ENCODE peak calls at places on chromosomes 5 and 9, in five cellular contexts. C is central memory CD4-positive, alpha-beta T cell; G is left colon; Q is NCI-H2081; F is activated CD8-positive, alpha-beta T cell treated with anti-CD3 and anti-CD28 coated beads for 36 hours. M is an unnamed sample.

GRCh38 chr5:45796959-45797553 is 100.9 kb upstream of the HCN1 start:
- DNase-seq in C (no peak), G (no peak), Q (peak), F (no peak), M (peak)

GRCh38 chr5:98109561-98110006 is 663.9 kb upstream of the RGMB start:
- DNase-seq in C (no peak), G (no peak), Q (no peak), F (no peak), M (no peak)

GRCh38 chr5:139147743-139148079 is 50.5 kb downstream of the SIL1 start:
- DNase-seq in C (no peak), G (peak), Q (no peak), F (no peak), M (no peak)

GRCh38 chr5:126965061-126965475 is 65.3 kb downstream of the MARCHF3 start:
- DNase-seq in C (no peak), G (no peak), Q (no peak), F (no peak), M (no peak)

GRCh38 chr9:70601000-70601929 is 186.8 kb upstream of the KLF9 start:
- DNase-seq in C (no peak), G (peak), Q (peak), F (no peak), M (no peak)

GRCh38 chr5:66669862-66670195 is 73.6 kb downstream of the MAST4 start:
- DNase-seq in C (no peak), G (no peak), Q (peak), F (no peak), M (no peak)

GRCh38 chr5:36877667-36878420 is 1.3 kb downstream of the NIPBL start:
- DNase-seq in C (peak), G (no peak), Q (peak), F (peak), M (peak)

GRCh38 chr9:87199819-87200218 is 252.5 kb upstream of the GAS1 start:
- DNase-seq in C (no peak), G (no peak), Q (no peak), F (no peak), M (no peak)

GRCh38 chr9:68488126-68488525 is 52.6 kb downstream of the TMEM252 start:
- DNase-seq in C (no peak), G (no peak), Q (no peak), F (no peak), M (no peak)

GRCh38 chr5:151158287-151158661 is 695 bp upstream of the ANXA6 start:
- DNase-seq in C (no peak), G (no peak), Q (no peak), F (peak), M (peak)

GRCh38 chr9:68708513-68708912 is 3.5 kb downstream of the PIP5K1B start:
- DNase-seq in C (no peak), G (no peak), Q (no peak), F (no peak), M (no peak)

GRCh38 chr5:90135979-90136378 is 273.6 kb downstream of the CETN3 start:
- DNase-seq in C (no peak), G (no peak), Q (peak), F (peak), M (peak)

GRCh38 chr5:138574744-138575193 is 432 bp downstream of the HSPA9 start:
- DNase-seq in C (no peak), G (no peak), Q (no peak), F (no peak), M (no peak)

GRCh38 chr5:151745071-151745705 is 13.2 kb downstream of the ATOX1 start:
- DNase-seq in C (peak), G (peak), Q (no peak), F (peak), M (no peak)

GRCh38 chr5:150540042-150540441 is 32.1 kb downstream of the NDST1 start:
- DNase-seq in C (no peak), G (no peak), Q (no peak), F (no peak), M (no peak)

GRCh38 chr5:93189707-93190120 is 391.3 kb downstream of the NR2F1-AS1 start:
- DNase-seq in C (no peak), G (no peak), Q (no peak), F (no peak), M (no peak)

GRCh38 chr5:167908596-167908995 is 382.8 kb upstream of the WWC1 start:
- DNase-seq in C (no peak), G (no peak), Q (no peak), F (no peak), M (no peak)

GRCh38 chr9:88889386-88889785 is 101.9 kb upstream of the S1PR3 start:
- DNase-seq in C (no peak), G (no peak), Q (no peak), F (no peak), M (no peak)

GRCh38 chr9:82891321-82891720 is 171.6 kb downstream of the RASEF start:
- DNase-seq in C (no peak), G (no peak), Q (no peak), F (no peak), M (no peak)

GRCh38 chr9:110844121-110844520 is 175.5 kb downstream of the MUSK start:
- DNase-seq in C (no peak), G (no peak), Q (no peak), F (no peak), M (no peak)

GRCh38 chr5:132498152-132498551 is 7.6 kb upstream of the IRF1 start:
- DNase-seq in C (no peak), G (no peak), Q (no peak), F (no peak), M (no peak)

GRCh38 chr5:169909945-169910344 is 70.3 kb downstream of the INSYN2B start:
- DNase-seq in C (no peak), G (no peak), Q (no peak), F (no peak), M (no peak)

GRCh38 chr5:179160584-179160983 is 100.4 kb downstream of the ZNF354C start:
- DNase-seq in C (no peak), G (no peak), Q (no peak), F (no peak), M (no peak)

GRCh38 chr5:37722236-37723146 is 117.3 kb downstream of the GDNF start:
- DNase-seq in C (no peak), G (no peak), Q (no peak), F (peak), M (no peak)

GRCh38 chr9:71096431-71097108 is 24.9 kb downstream of the TRPM3 start:
- DNase-seq in C (no peak), G (peak), Q (peak), F (no peak), M (no peak)

GRCh38 chr9:89386797-89387196 is 68.5 kb downstream of the SECISBP2 start:
- DNase-seq in C (no peak), G (no peak), Q (peak), F (no peak), M (no peak)

GRCh38 chr5:74639538-74640449 is 734 bp downstream of the ENC1 start:
- DNase-seq in C (peak), G (no peak), Q (no peak), F (peak), M (peak)

GRCh38 chr9:125119643-125120286 is 23.6 kb downstream of the SCAI start:
- DNase-seq in C (no peak), G (no peak), Q (no peak), F (no peak), M (no peak)

GRCh38 chr5:10632110-10632903 is 68.4 kb downstream of the ANKRD33B start:
- DNase-seq in C (no peak), G (peak), Q (no peak), F (peak), M (peak)

GRCh38 chr9:117403848-117404247 is 11.0 kb downstream of the ASTN2 start:
- DNase-seq in C (no peak), G (no peak), Q (no peak), F (no peak), M (no peak)

GRCh38 chr5:167578977-167579700 is 712.3 kb upstream of the WWC1 start:
- DNase-seq in C (no peak), G (no peak), Q (no peak), F (no peak), M (no peak)

GRCh38 chr5:175657593-175658271 is at the start of gene HRH2:
- DNase-seq in C (peak), G (peak), Q (no peak), F (peak), M (peak)

GRCh38 chr5:53984987-53985386 is 325.4 kb downstream of the ARL15 start:
- DNase-seq in C (no peak), G (no peak), Q (no peak), F (no peak), M (peak)

GRCh38 chr9:115134941-115135340 is 17.0 kb upstream of the TNC start:
- DNase-seq in C (no peak), G (no peak), Q (no peak), F (no peak), M (no peak)

M was measured in H7.